ENCODE peak calls at places on chromosomes 12 and 14, in five cellular contexts. P, D, Z, O and C are unnamed samples. For H3K9me3 and H3K27me3, the result is how much of the 10 kb centered on the place peaks cover.

GRCh38 chr14:23364604-23365352 is at the start of gene EFS:
- DNase-seq in P (no peak), D (peak), Z (peak), O (peak), C (no peak)

GRCh38 chr12:88391556-88391955 is 188.7 kb downstream of the KITLG start:
- DNase-seq in P (peak), D (peak), Z (no peak), O (peak), C (no peak)

GRCh38 chr14:20485900-20486299 is 16.7 kb downstream of the PNP start:
- DNase-seq in P (no peak), D (no peak), Z (no peak), O (no peak), C (no peak)

GRCh38 chr12:112408621-112409020 is 784 bp downstream of the RPL6 start:
- DNase-seq in P (no peak), D (no peak), Z (no peak), O (peak), C (peak)

GRCh38 chr14:25537846-25538455 is 488.0 kb upstream of the STXBP6 start:
- DNase-seq in P (peak), D (no peak), Z (peak), O (peak), C (no peak)

GRCh38 chr12:66103011-66103913 is 27.3 kb downstream of the LLPH start:
- DNase-seq in P (no peak), D (peak), Z (no peak), O (peak), C (no peak)

GRCh38 chr12:685388-685787 is 22.1 kb upstream of the NINJ2 start:
- DNase-seq in P (no peak), D (peak), Z (no peak), O (no peak), C (peak)

GRCh38 chr14:22524784-22525161 is 64.3 kb downstream of the DAD1 start:
- DNase-seq in P (no peak), D (peak), Z (no peak), O (no peak), C (no peak)

GRCh38 chr12:92928431-92928961 is 599 bp downstream of the EEA1 start:
- DNase-seq in P (peak), D (no peak), Z (peak), O (peak), C (peak)

GRCh38 chr12:117090816-117091711 is 8.2 kb downstream of the TESC start:
- DNase-seq in P (no peak), D (no peak), Z (no peak), O (no peak), C (no peak)

GRCh38 chr14:38944691-38945090 is 158.3 kb downstream of the SEC23A start:
- DNase-seq in P (no peak), D (no peak), Z (no peak), O (no peak), C (no peak)

GRCh38 chr12:14936224-14936861 is 2.0 kb downstream of the ERP27 start:
- DNase-seq in P (no peak), D (no peak), Z (peak), O (peak), C (no peak)

GRCh38 chr14:71803539-71804260 is 128.5 kb upstream of the RGS6 start:
- DNase-seq in P (no peak), D (peak), Z (no peak), O (peak), C (no peak)

GRCh38 chr14:33754264-33754663 is 196.6 kb downstream of the EGLN3 start:
- DNase-seq in P (no peak), D (no peak), Z (no peak), O (peak), C (no peak)

GRCh38 chr12:31629756-31630732 is 29.4 kb upstream of the ETFBKMT start:
- DNase-seq in P (peak), D (peak), Z (peak), O (peak), C (no peak)

GRCh38 chr14:22653012-22653621 is 9.0 kb upstream of the OR6J1 start:
- DNase-seq in P (peak), D (peak), Z (peak), O (peak), C (peak)

GRCh38 chr12:3930216-3930615 is 57.0 kb upstream of the PARP11 start:
- DNase-seq in P (no peak), D (no peak), Z (no peak), O (no peak), C (no peak)

GRCh38 chr14:58702466-58703148 is 64.8 kb downstream of the DACT1 start:
- DNase-seq in P (no peak), D (no peak), Z (no peak), O (no peak), C (no peak)

GRCh38 chr12:57182918-57183575 is 33.5 kb upstream of the NXPH4 start:
- DNase-seq in P (peak), D (peak), Z (peak), O (peak), C (peak)

GRCh38 chr12:66708704-66709443 is 30.0 kb upstream of the GRIP1 start:
- DNase-seq in P (peak), D (peak), Z (no peak), O (peak), C (peak)

GRCh38 chr14:50736932-50737419 is 68.9 kb upstream of the SAV1 start:
- DNase-seq in P (no peak), D (no peak), Z (no peak), O (no peak), C (no peak)

GRCh38 chr12:32502693-32503510 is 103.5 kb downstream of the FGD4 start:
- DNase-seq in P (peak), D (peak), Z (no peak), O (peak), C (no peak)

GRCh38 chr12:123062682-123063426 is 82.4 kb downstream of the ARL6IP4 start:
- DNase-seq in P (peak), D (peak), Z (no peak), O (peak), C (no peak)

GRCh38 chr12:4579305-4580097 is 17.5 kb downstream of the DYRK4 start:
- DNase-seq in P (no peak), D (peak), Z (peak), O (peak), C (no peak)

DNA sequence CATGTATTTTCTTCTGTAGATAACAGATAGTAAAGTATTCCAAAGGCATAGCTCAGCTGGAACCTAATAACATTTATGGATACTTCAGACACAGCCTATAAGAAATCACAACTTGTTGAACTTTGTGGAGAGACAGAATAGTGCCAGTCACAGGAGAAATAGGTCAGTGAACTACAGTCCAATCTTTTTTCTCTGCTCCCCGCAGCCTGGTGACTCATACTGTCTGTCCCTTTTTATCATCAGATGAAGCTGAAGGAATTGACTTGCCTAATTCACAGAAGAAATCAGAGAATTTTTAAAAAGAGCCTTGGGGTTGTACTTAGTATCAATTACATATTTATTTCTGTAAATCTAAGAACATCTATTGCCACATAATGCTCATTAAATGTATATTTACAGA is 222.3 kb downstream of the ALG10 start:
- DNase-seq in P (no peak), D (no peak), Z (no peak), O (no peak), C (no peak)
- H3K9me3 ChIP-seq in P (under half), D (under half), Z (under half), O (under half), C (under half)

GRCh38 chr12:130480231-130480630 is 142.5 kb downstream of the PIWIL1 start:
- DNase-seq in P (no peak), D (no peak), Z (no peak), O (no peak), C (no peak)
- H3K27me3 ChIP-seq in P (under half), D (under half), Z (under half), O (under half), C (under half)

DNA sequence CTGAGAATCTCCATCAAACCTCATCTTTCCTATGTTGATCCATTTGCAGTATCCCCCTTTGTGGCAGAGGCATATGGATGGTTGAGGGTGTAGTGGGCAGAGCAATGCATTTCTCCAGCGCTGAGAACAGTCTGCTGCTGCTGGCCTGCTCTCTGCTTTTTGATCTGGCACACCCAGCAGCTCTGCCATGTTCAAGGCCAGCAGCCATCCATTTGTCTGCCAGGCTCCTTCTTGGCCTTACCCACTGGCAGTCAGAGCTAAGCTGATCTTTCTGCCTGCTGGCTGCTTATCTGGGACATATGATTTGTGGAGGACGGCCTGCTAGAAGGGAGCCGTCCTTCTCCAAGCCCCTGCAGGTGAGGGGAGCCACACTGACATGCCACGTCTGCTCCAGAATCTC is 17.0 kb downstream of the NPC2 start:
- DNase-seq in P (no peak), D (no peak), Z (peak), O (no peak), C (no peak)
- H3K9me3 ChIP-seq in P (under half), D (under half), Z (under half), O (under half), C (under half)

DNA sequence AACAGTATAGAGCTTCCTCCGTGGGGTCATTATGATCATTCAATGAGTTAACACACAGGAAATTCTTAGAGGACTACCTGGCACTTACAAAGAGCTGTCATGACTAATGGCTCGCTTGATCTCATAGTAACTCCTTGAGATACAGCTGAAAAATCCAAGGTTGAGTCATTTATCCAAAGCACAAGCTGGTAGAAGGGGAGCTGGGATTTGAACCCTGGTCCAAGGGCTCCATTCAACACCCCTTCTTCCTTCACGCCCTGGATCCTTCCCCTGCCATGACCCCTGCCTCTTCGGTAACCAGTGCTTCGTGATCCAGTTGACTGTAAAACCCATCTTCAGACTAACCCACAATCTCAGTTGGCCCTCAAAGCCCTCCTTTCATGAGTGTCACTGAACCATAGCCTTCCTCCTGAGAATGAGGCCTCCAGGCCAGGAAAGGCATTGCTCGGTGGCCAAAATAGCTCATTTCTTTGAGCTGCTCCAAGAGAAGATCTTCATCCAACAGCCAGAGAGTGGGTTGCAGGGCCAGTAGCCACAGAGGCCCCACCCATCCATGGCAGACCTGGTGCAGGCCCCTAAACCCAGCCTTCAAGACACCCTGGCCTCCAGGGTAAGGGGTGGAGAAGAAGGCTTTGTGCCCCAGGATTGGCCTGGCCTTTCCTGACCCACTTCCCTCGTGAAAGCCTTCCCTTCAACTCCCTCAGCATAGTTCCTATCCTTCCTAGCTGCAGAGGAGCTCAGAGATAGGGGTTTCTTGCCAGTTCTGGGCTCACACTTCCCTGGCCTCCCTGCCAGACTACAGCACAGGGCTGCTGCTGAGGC is 7.7 kb downstream of the ZFP36L1 start:
- DNase-seq in P (peak), D (peak), Z (no peak), O (peak), C (no peak)
- H3K27me3 ChIP-seq in P (under half), D (under half), Z (under half), O (under half), C (under half)

GRCh38 chr12:133225527-133225926 is 10.2 kb downstream of the ANHX start:
- DNase-seq in P (no peak), D (no peak), Z (no peak), O (no peak), C (no peak)
- H3K9me3 ChIP-seq in P (under half), D (half or more), Z (half or more), O (under half), C (half or more)

DNA sequence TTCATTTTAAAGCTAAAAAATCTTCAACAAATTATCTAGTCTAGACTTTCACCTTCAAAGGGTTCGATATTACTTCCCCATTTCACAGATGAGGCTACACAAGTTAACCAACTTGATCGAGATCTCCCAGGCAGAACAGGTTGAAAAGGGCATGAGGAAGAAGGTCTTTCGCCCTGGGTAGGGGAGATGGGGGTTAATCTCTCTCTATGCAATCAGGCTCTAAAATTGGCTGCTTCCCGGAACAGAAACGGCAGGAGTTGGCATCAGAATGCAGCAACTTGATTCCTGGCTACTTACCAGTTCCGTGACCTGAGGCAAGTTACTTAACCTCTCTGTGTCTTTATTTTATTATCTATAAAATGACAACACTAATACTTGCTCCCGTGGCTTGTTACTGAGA is 2.4 kb upstream of the CISTR start:
- DNase-seq in P (no peak), D (no peak), Z (no peak), O (no peak), C (no peak)
- H3K27me3 ChIP-seq in P (half or more), D (half or more), Z (under half), O (half or more), C (under half)

GRCh38 chr12:121823727-121824115 is 19.9 kb downstream of the SETD1B start:
- DNase-seq in P (no peak), D (no peak), Z (no peak), O (no peak), C (no peak)
- H3K9me3 ChIP-seq in P (under half), D (under half), Z (under half), O (under half), C (under half)

DNA sequence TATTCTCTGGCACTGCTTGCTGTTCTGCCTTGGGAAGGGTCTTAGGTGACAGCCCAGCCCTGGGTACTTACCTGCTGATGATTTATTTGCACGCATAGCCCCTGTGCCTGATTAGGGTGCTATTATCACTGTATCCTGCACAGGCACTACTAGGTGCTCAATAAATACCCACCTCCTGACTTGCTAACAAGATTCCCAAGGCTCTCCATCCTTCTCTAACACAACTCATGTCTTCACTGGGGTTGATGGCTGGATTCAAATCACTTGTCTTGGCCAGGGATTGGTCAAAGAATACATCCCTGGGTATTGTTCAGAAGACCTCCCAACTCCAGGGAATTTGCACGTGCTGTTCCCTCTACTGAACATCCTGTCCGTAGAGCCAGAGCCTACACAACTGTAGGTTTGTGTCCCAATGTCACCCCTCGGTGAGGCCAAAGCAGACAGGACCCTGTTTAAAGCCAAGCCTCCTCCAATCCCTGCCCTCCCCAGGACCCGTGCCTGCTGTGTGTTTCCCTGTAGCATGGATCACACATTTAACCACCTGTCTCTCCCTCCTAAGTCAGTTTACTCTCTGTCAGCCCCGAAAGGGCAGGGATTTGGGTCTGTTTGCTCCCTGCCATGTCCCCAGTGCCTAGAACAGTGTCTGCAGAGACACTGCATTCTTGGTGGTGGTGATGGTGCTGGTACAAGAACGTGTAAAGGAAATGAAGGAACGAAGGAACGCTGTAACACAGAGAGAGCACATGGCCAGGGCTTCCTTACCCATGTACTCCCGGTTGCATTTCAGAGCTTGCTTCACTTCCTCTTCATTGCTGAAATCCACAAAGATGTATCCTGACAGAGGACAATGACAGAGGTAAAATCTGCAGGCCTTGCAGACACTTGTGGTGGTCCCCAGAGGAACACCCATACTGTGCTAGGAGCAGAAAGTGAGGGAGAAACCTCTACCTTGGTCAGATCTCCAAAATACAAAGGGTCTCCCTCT is 16.5 kb downstream of the RBM19 start:
- DNase-seq in P (no peak), D (no peak), Z (no peak), O (no peak), C (no peak)
- H3K27me3 ChIP-seq in P (under half), D (under half), Z (under half), O (under half), C (under half)